ENCODE peak calls at places on chromosomes 7 and 10, in nine cellular contexts. P, C, Q, R, V, D, B, K and G are unnamed samples.

GRCh38 chr10:119398996-119399395 is 143.5 kb downstream of the RGS10 start:
- DNase-seq in Q (no peak), R (no peak), V (peak), B (no peak), D (no peak), C (no peak), P (no peak), K (no peak), G (no peak)

GRCh38 chr10:30029890-30030261 is 29.5 kb downstream of the JCAD start:
- DNase-seq in V (no peak), P (no peak), D (no peak), K (no peak), C (no peak), Q (no peak), R (no peak), B (no peak), G (no peak)

GRCh38 chr7:17696422-17696821 is 243.9 kb downstream of the SNX13 start:
- DNase-seq in C (no peak), K (peak), R (no peak), P (no peak), D (no peak), Q (no peak), B (no peak), V (no peak), G (no peak)

GRCh38 chr7:77482015-77482414 is 55.1 kb upstream of the PTPN12 start:
- DNase-seq in B (no peak), K (peak), D (no peak), P (no peak), R (no peak), V (no peak), Q (no peak), C (no peak), G (no peak)

GRCh38 chr10:116316533-116316932 is 7.7 kb upstream of the CCDC172 start:
- DNase-seq in D (no peak), V (peak), K (no peak), Q (no peak), P (no peak), R (no peak), B (no peak), C (no peak), G (no peak)

GRCh38 chr7:142571581-142571980 is 177.7 kb upstream of the PRSS1 start:
- DNase-seq in V (no peak), K (no peak), D (no peak), C (no peak), B (no peak), R (no peak), P (no peak), Q (no peak), G (no peak)

GRCh38 chr7:66296555-66296954 is 91.4 kb downstream of the TPST1 start:
- DNase-seq in D (no peak), V (no peak), Q (no peak), B (no peak), C (no peak), K (no peak), R (no peak), P (no peak), G (no peak)

GRCh38 chr7:1053002-1053411 is 8.7 kb downstream of the GPR146 start:
- DNase-seq in R (no peak), B (no peak), C (peak), P (no peak), Q (no peak), K (no peak), V (no peak), D (no peak), G (no peak)

GRCh38 chr10:114779803-114780609 is 41.6 kb upstream of the FHIP2A start:
- DNase-seq in R (no peak), C (no peak), V (no peak), K (no peak), Q (no peak), D (no peak), P (no peak), B (no peak), G (no peak)